ENCODE peak calls at places on chromosomes 4 and X, in five cellular contexts. T is left ventricle myocardium inferior; E is IMR-90; G is esophagus squamous epithelium; I is CD4-positive, CD25-positive, alpha-beta regulatory T cell. S is an unnamed sample. For H3K4me1, the result is how much of the 10 kb centered on the place peaks cover.

GRCh38 chrX:46758163-46758955 is 559 bp downstream of the SLC9A7 start:
- DNase-seq in T (no peak), E (peak), G (no peak), I (no peak), S (no peak)

GRCh38 chrX:119999087-119999634 is 55.6 kb upstream of the NKAP start:
- DNase-seq in T (no peak), E (no peak), G (no peak), I (no peak), S (no peak)

GRCh38 chrX:48573690-48574269 is 504 bp upstream of the RBM3 start:
- DNase-seq in T (peak), E (no peak), G (no peak), I (no peak), S (peak)

GRCh38 chrX:3076416-3076991 is 35.2 kb downstream of the ARSF start:
- DNase-seq in T (no peak), E (no peak), G (no peak), I (no peak), S (no peak)

GRCh38 chr4:145732416-145732815 is 52.5 kb downstream of the C4orf51 start:
- DNase-seq in T (no peak), E (no peak), G (no peak), I (no peak), S (no peak)

GRCh38 chr4:183436417-183436816 is 8.0 kb upstream of the CDKN2AIP start:
- DNase-seq in T (no peak), E (no peak), G (no peak), I (no peak), S (no peak)

GRCh38 chrX:31423575-31424284 is 351.9 kb upstream of the FTHL17 start:
- DNase-seq in T (peak), E (peak), G (no peak), I (no peak), S (peak)

GRCh38 chr4:42074294-42074693 is 78.2 kb downstream of the BEND4 start:
- DNase-seq in T (no peak), E (peak), G (no peak), I (no peak), S (no peak)

GRCh38 chr4:90127706-90128345 is 632 bp downstream of the CCSER1 start:
- DNase-seq in T (peak), E (no peak), G (no peak), I (no peak), S (no peak)

GRCh38 chr4:7254736-7255487 is 62.6 kb downstream of the SORCS2 start:
- DNase-seq in T (peak), E (no peak), G (no peak), I (no peak), S (no peak)

GRCh38 chr4:8904041-8904501 is 32.4 kb upstream of the HMX1 start:
- DNase-seq in T (no peak), E (no peak), G (no peak), I (no peak), S (no peak)

GRCh38 chrX:12950851-12951589 is 23.9 kb upstream of the TMSB4X start:
- DNase-seq in T (no peak), E (no peak), G (no peak), I (peak), S (no peak)

GRCh38 chr4:94827481-94828110 is 69.8 kb downstream of the BMPR1B start:
- DNase-seq in T (no peak), E (peak), G (no peak), I (no peak), S (no peak)

GRCh38 chr4:8468746-8469535 is 28.4 kb downstream of the TRMT44 start:
- DNase-seq in T (peak), E (peak), G (no peak), I (peak), S (peak)

GRCh38 chrX:138001219-138001618 is 435.3 kb downstream of the ZIC3 start:
- DNase-seq in T (no peak), E (no peak), G (no peak), I (no peak), S (no peak)

GRCh38 chr4:140372607-140373327 is 679 bp upstream of the SCOC start:
- DNase-seq in T (no peak), E (peak), G (no peak), I (peak), S (no peak)

GRCh38 chr4:175346381-175346780 is 428.2 kb downstream of the ADAM29 start:
- DNase-seq in T (no peak), E (no peak), G (no peak), I (no peak), S (no peak)

GRCh38 chrX:135740683-135741149 is 27.3 kb downstream of the CT45A3 start:
- DNase-seq in T (no peak), E (no peak), G (no peak), I (peak), S (peak)

GRCh38 chr4:91116861-91117260 is 989.7 kb downstream of the CCSER1 start:
- DNase-seq in T (no peak), E (no peak), G (no peak), I (no peak), S (no peak)

GRCh38 chrX:153818571-153819397 is 11.6 kb downstream of the PDZD4 start:
- DNase-seq in T (peak), E (no peak), G (no peak), I (peak), S (no peak)

GRCh38 chrX:38701073-38701472 is 100.2 kb upstream of the MID1IP1 start:
- DNase-seq in T (no peak), E (no peak), G (no peak), I (no peak), S (no peak)

GRCh38 chrX:135535077-135535630 is 14.7 kb downstream of the INTS6L start:
- DNase-seq in T (no peak), E (no peak), G (no peak), I (no peak), S (no peak)

GRCh38 chr4:188417181-188417580 is 277.9 kb downstream of the TRIML1 start:
- DNase-seq in T (no peak), E (peak), G (no peak), I (no peak), S (no peak)

GRCh38 chr4:158201310-158201709 is 9.0 kb upstream of the TMEM144 start:
- DNase-seq in T (no peak), E (no peak), G (no peak), I (no peak), S (no peak)

GRCh38 chr4:48483006-48483776 is at the start of gene SLC10A4:
- DNase-seq in T (no peak), E (no peak), G (no peak), I (no peak), S (no peak)

GRCh38 chr4:145840162-145840768 is 98.4 kb downstream of the ZNF827 start:
- DNase-seq in T (no peak), E (peak), G (no peak), I (peak), S (no peak)

GRCh38 chrX:97119474-97120109 is 235.9 kb downstream of the RPA4 start:
- DNase-seq in T (no peak), E (no peak), G (no peak), I (no peak), S (no peak)

GRCh38 chrX:121579016-121579760 is 531.8 kb downstream of the GLUD2 start:
- DNase-seq in T (no peak), E (no peak), G (no peak), I (no peak), S (no peak)

GRCh38 chr4:153748378-153748777 is 11.4 kb downstream of the RNF175 start:
- DNase-seq in T (no peak), E (peak), G (no peak), I (no peak), S (peak)

GRCh38 chr4:25813705-25814104 is 49.1 kb downstream of the SEL1L3 start:
- DNase-seq in T (no peak), E (peak), G (no peak), I (no peak), S (no peak)

GRCh38 chr4:16875487-16875886 is 23.0 kb downstream of the LDB2 start:
- DNase-seq in T (no peak), E (peak), G (no peak), I (no peak), S (no peak)

GRCh38 chr4:118772149-118773081 is 63.5 kb downstream of the SEC24D start:
- DNase-seq in T (no peak), E (peak), G (no peak), I (peak), S (no peak)

GRCh38 chrX:9278475-9279270 is 186.2 kb upstream of the TBL1X start:
- DNase-seq in T (no peak), E (peak), G (no peak), I (no peak), S (no peak)

GRCh38 chr4:146545102-146545501 is 23.4 kb upstream of the SLC10A7 start:
- DNase-seq in T (no peak), E (peak), G (no peak), I (no peak), S (no peak)

GRCh38 chr4:113398441-113399143 is 349.1 kb downstream of the ANK2 start:
- DNase-seq in T (no peak), E (no peak), G (no peak), I (no peak), S (no peak)

GRCh38 chr4:51843309-51844156 is 580 bp downstream of the DCUN1D4 start:
- DNase-seq in T (peak), E (peak), G (peak), I (peak), S (peak)

GRCh38 chr4:153651961-153652784 is 31.9 kb upstream of the TLR2 start:
- DNase-seq in T (no peak), E (no peak), G (no peak), I (no peak), S (no peak)

GRCh38 chr4:87011340-87012034 is 76.7 kb downstream of the AFF1 start:
- DNase-seq in T (no peak), E (peak), G (no peak), I (no peak), S (no peak)

GRCh38 chr4:7213802-7214201 is 21.5 kb downstream of the SORCS2 start:
- DNase-seq in T (no peak), E (no peak), G (no peak), I (no peak), S (no peak)

GRCh38 chrX:64184396-64184795 is 21.1 kb downstream of the AMER1 start:
- DNase-seq in T (no peak), E (no peak), G (no peak), I (no peak), S (no peak)
- H3K4me1 ChIP-seq in T (under half), E (under half), G (under half), I (under half), S (under half)

GRCh38 chr4:152321408-152321807 is 214.5 kb downstream of the FBXW7 start:
- DNase-seq in T (no peak), E (no peak), G (no peak), I (no peak), S (no peak)
- H3K27ac ChIP-seq in T (no peak), E (no peak), G (no peak), I (no peak), S (no peak)

GRCh38 chrX:77447339-77448149 is at the start of gene FGF16:
- DNase-seq in T (no peak), E (no peak), G (no peak), I (no peak), S (no peak)

GRCh38 chrX:77448170-77448569 is 981 bp downstream of the FGF16 start:
- DNase-seq in T (no peak), E (no peak), G (no peak), I (no peak), S (no peak)

GRCh38 chrX:77444075-77444474 is 3.1 kb upstream of the FGF16 start:
- DNase-seq in T (no peak), E (no peak), G (no peak), I (no peak), S (no peak)

GRCh38 chrX:77446029-77446585 is 1.1 kb upstream of the FGF16 start:
- DNase-seq in T (peak), E (no peak), G (no peak), I (no peak), S (no peak)

DNA sequence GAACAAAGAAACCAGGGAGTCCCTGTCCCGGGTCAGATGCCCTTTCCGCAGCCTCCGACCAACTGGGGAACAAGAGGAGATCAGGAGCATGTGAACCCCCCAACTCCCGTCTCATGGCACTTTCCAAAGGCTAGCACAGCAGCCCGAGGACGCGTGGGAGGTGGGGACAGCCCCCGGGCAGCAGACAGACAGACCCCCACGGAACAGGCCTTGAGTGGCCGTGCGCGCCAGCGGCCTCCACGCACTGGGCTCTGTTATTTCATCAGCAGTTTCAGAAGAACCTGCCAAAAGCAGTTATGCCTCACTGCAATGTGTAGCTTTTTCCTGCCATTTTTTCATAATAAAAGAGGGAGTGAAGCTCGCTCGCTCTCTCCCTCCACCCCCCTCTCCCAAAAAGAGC is 349 bp upstream of the FGF16 start:
- DNase-seq in T (no peak), E (no peak), G (no peak), I (no peak), S (no peak)
- H3K4me3 ChIP-seq in T (peak), E (no peak), G (no peak), I (peak), S (peak)

GRCh38 chrX:134444681-134445080 is 15.3 kb upstream of the HPRT1 start:
- DNase-seq in T (no peak), E (no peak), G (no peak), I (no peak), S (no peak)
- H3K4me1 ChIP-seq in T (under half), E (under half), G (under half), I (under half), S (under half)

GRCh38 chrX:11434607-11435006 is 141.4 kb downstream of the AMELX start:
- DNase-seq in T (no peak), E (no peak), G (no peak), I (no peak), S (no peak)

GRCh38 chrX:11438380-11438723 is 145.1 kb downstream of the AMELX start:
- DNase-seq in T (no peak), E (no peak), G (no peak), I (no peak), S (no peak)

GRCh38 chrX:11435568-11435967 is 142.4 kb downstream of the AMELX start:
- DNase-seq in T (no peak), E (peak), G (no peak), I (no peak), S (no peak)

GRCh38 chrX:11437642-11438379 is 144.6 kb downstream of the AMELX start:
- DNase-seq in T (peak), E (peak), G (no peak), I (no peak), S (peak)

DNA sequence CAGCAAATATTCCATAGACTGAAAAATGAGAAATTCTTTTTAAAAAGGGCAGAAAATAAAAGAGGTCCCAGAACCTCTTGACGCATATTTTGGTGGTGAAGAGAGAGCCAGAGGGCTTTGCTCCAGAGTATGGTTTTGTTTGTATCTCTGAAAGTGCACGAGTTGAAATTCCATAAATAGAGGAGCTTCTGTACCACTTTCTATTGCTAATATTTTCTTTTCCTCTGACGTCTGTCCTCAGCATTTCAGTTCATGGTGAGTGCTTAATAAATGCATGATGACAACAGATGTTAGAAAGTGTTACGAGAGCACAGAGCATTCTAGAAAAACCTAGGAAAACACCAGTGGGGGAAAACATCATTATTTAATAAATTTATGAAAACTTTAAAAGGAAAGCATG is 145.6 kb downstream of the AMELX start:
- DNase-seq in T (no peak), E (peak), G (no peak), I (no peak), S (no peak)
- H3K27ac ChIP-seq in T (peak), E (no peak), G (peak), I (no peak), S (peak)

DNA sequence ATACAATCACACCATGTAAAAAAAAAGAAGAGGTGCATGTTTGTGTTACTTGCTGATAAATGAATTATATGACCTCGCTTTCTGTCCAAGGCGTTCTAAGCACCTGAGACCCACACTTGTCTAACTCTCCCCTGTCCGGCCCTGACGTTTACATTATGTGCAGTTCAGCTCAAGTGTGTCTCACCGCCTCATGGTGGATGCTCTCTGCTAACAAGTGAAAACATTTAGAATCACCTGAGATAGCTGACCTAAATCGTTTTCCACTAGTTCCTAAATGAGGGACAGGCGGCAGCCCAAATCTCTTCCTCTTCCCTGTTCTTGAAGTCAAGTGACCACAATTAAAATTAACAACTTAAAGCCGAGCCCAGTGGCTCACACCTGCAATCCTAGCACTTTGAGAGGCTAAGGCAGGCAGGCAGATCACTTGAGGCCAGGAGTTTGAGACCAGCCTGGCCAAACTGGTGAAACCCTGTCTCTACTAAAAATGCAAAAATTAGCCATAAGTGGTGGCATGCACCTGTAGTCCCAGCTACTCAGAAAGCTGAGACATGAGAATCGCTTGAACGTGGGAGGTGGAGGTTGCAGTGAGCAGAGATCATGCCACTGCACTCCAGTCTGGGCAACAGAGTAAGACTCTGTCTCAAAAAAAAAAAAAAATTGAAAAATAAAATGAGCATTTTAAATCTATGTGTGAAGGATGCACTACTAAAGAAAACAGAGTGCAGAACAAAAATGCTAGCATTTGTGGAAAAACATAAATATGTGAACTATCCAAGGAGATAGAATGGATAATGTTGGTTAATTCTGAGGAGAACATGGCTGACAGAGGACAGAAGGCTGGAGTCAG is 3.9 kb upstream of the TIFA start:
- DNase-seq in T (no peak), E (no peak), G (no peak), I (no peak), S (no peak)
- H3K4me3 ChIP-seq in T (no peak), E (no peak), G (no peak), I (no peak), S (no peak)

GRCh38 chr4:77240469-77241066 is 83.6 kb downstream of the CCNG2 start:
- DNase-seq in T (peak), E (peak), G (no peak), I (peak), S (no peak)

GRCh38 chr4:77232653-77233052 is 75.6 kb downstream of the CCNG2 start:
- DNase-seq in T (no peak), E (peak), G (no peak), I (no peak), S (no peak)

GRCh38 chr4:77235289-77235854 is 78.4 kb downstream of the CCNG2 start:
- DNase-seq in T (no peak), E (no peak), G (no peak), I (no peak), S (no peak)

GRCh38 chr4:77236806-77237205 is 79.8 kb downstream of the CCNG2 start:
- DNase-seq in T (no peak), E (no peak), G (no peak), I (no peak), S (no peak)
- H3K4me1 ChIP-seq in T (under half), E (under half), G (under half), I (under half), S (under half)

GRCh38 chr4:182240161-182241130 is 2.8 kb upstream of the TENM3 start:
- DNase-seq in T (no peak), E (peak), G (no peak), I (no peak), S (no peak)
- H3K27ac ChIP-seq in T (no peak), E (peak), G (no peak), I (no peak), S (no peak)

DNA sequence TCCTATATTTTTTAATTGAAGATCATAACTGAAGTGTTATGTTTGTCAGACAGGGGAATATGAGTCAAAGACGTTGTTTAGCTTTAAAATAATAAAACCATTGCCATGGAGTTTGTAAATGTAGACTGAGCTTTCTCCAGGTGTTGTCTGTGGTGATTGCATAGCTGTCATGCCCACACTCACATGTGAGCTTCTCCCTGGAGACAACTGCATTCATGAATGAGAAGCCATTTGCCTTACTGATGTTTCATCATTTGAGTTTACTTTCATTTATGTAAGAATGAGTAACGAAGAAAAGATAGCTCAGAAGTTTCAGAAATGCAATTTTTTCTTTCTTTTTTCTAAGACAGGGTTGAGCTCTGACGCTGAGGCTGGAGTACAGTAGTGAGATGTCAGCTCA is 339.1 kb downstream of the GALNTL6 start:
- DNase-seq in T (no peak), E (no peak), G (no peak), I (no peak), S (no peak)
- H3K4me3 ChIP-seq in T (no peak), E (no peak), G (no peak), I (no peak), S (no peak)